ENCODE peak calls at places on chromosomes 12 and 14, in four cellular contexts. B is iPS-NIHi11; O is CD4-positive, alpha-beta memory T cell; A is vagina. G is an unnamed sample.
A peak's percentile ranks its signal among the peaks of the same experiment; 100 is the strongest.

GRCh38 chr12:109946505-109946904 is 46.4 kb downstream of the TCHP start:
- DNase-seq in O (no peak), A (no peak), B (peak; percentile 75), G (no peak)

GRCh38 chr12:11576104-11576503 is 73.4 kb upstream of the ETV6 start:
- DNase-seq in B (no peak), A (no peak), O (no peak), G (no peak)

GRCh38 chr14:24067133-24068082 is 4.0 kb upstream of the CPNE6 start:
- DNase-seq in O (no peak), A (no peak), B (no peak), G (no peak)

GRCh38 chr12:109461846-109462766 is 15.0 kb downstream of the KCTD10 start:
- DNase-seq in O (no peak), A (peak; percentile 92), B (peak; percentile 55), G (no peak)

GRCh38 chr12:100234166-100234565 is 32.7 kb downstream of the DEPDC4 start:
- DNase-seq in O (no peak), A (no peak), B (no peak), G (no peak)

GRCh38 chr12:6038160-6038559 is 86.3 kb downstream of the VWF start:
- DNase-seq in O (peak; percentile 29), A (no peak), B (peak; percentile 83), G (peak; percentile 82)

GRCh38 chr12:26429070-26429691 is 233.8 kb downstream of the SSPN start:
- DNase-seq in B (no peak), A (no peak), O (no peak), G (no peak)

GRCh38 chr14:54025661-54026060 is 69.0 kb upstream of the BMP4 start:
- DNase-seq in B (no peak), A (no peak), O (no peak), G (peak; percentile 28)

GRCh38 chr12:132456944-132457495 is 32.9 kb upstream of the FBRSL1 start:
- DNase-seq in B (no peak), O (no peak), A (no peak), G (no peak)

GRCh38 chr12:52907092-52907810 is 2.4 kb upstream of the KRT8 start:
- DNase-seq in B (peak; percentile 60), O (no peak), A (no peak), G (no peak)

G was measured in Jurkat, Clone E6-1.